ENCODE peak calls at places on chromosomes 5 and 9, in four cellular contexts. One of them, this sample, is unnamed.

GRCh38 chr5:16918891-16919671 is 17.0 kb downstream of the MYO10 start:
- DNase-seq in PC-9: no peak
- DNase-seq in omental fat pad: no peak
- DNase-seq in Calu3: no peak
- DNase-seq in this sample: no peak

GRCh38 chr5:176405656-176406435 is 10.5 kb downstream of the CLTB start:
- DNase-seq in PC-9: no peak
- DNase-seq in Calu3: no peak
- DNase-seq in omental fat pad: no peak
- DNase-seq in this sample: no peak

GRCh38 chr9:77402286-77402685 is 225.0 kb downstream of the VPS13A start:
- DNase-seq in omental fat pad: no peak
- DNase-seq in Calu3: no peak
- DNase-seq in PC-9: no peak
- DNase-seq in this sample: no peak

GRCh38 chr5:149254506-149254905 is 17.2 kb upstream of the AFAP1L1 start:
- DNase-seq in omental fat pad: no peak
- DNase-seq in PC-9: no peak
- DNase-seq in Calu3: no peak
- DNase-seq in this sample: no peak

GRCh38 chr5:56910123-56910951 is 941 bp downstream of the SETD9 start:
- DNase-seq in omental fat pad: no peak
- DNase-seq in PC-9: no peak
- DNase-seq in Calu3: peak
- DNase-seq in this sample: no peak

GRCh38 chr5:122077451-122078115 is 476 bp downstream of the LOX start:
- DNase-seq in Calu3: peak
- DNase-seq in omental fat pad: no peak
- DNase-seq in PC-9: peak
- DNase-seq in this sample: no peak

GRCh38 chr9:68780735-68781134 is 75.7 kb downstream of the PIP5K1B start:
- DNase-seq in Calu3: no peak
- DNase-seq in omental fat pad: no peak
- DNase-seq in PC-9: no peak
- DNase-seq in this sample: no peak

GRCh38 chr5:37206733-37207132 is 42.4 kb downstream of the CPLANE1 start:
- DNase-seq in omental fat pad: no peak
- DNase-seq in Calu3: no peak
- DNase-seq in PC-9: no peak
- DNase-seq in this sample: no peak

GRCh38 chr5:163104496-163104895 is 332.9 kb upstream of the CCNG1 start:
- DNase-seq in omental fat pad: no peak
- DNase-seq in PC-9: no peak
- DNase-seq in Calu3: no peak
- DNase-seq in this sample: no peak

GRCh38 chr9:131728961-131729360 is 10.9 kb downstream of the RAPGEF1 start:
- DNase-seq in omental fat pad: no peak
- DNase-seq in Calu3: no peak
- DNase-seq in PC-9: no peak
- DNase-seq in this sample: peak

GRCh38 chr5:171309526-171310333 is 682 bp downstream of the TLX3 start:
- DNase-seq in PC-9: no peak
- DNase-seq in Calu3: peak
- DNase-seq in omental fat pad: no peak
- DNase-seq in this sample: no peak

GRCh38 chr9:12695474-12695873 is 2.3 kb downstream of the TYRP1 start:
- DNase-seq in PC-9: no peak
- DNase-seq in omental fat pad: no peak
- DNase-seq in Calu3: no peak
- DNase-seq in this sample: no peak

GRCh38 chr5:121634946-121635345 is 216.7 kb upstream of the FTMT start:
- DNase-seq in Calu3: no peak
- DNase-seq in omental fat pad: no peak
- DNase-seq in PC-9: no peak
- DNase-seq in this sample: no peak

GRCh38 chr9:127135056-127135745 is 12.8 kb upstream of the ANGPTL2 start:
- DNase-seq in PC-9: no peak
- DNase-seq in Calu3: no peak
- DNase-seq in omental fat pad: no peak
- DNase-seq in this sample: no peak

GRCh38 chr9:89419978-89420394 is 77.9 kb downstream of the SEMA4D start:
- DNase-seq in PC-9: no peak
- DNase-seq in omental fat pad: no peak
- DNase-seq in Calu3: no peak
- DNase-seq in this sample: no peak

GRCh38 chr5:74328221-74328630 is 312.3 kb downstream of the ENC1 start:
- DNase-seq in PC-9: no peak
- DNase-seq in omental fat pad: no peak
- DNase-seq in Calu3: no peak
- DNase-seq in this sample: no peak

GRCh38 chr9:76203373-76203772 is 190.9 kb downstream of the RFK start:
- DNase-seq in Calu3: peak
- DNase-seq in omental fat pad: no peak
- DNase-seq in PC-9: peak
- DNase-seq in this sample: no peak

GRCh38 chr5:122999947-123000563 is 36.5 kb downstream of the PPIC start:
- DNase-seq in PC-9: no peak
- DNase-seq in Calu3: peak
- DNase-seq in omental fat pad: no peak
- DNase-seq in this sample: peak

GRCh38 chr5:18465833-18466681 is 831.8 kb downstream of the TAF11L14 start:
- DNase-seq in PC-9: peak
- DNase-seq in Calu3: peak
- DNase-seq in omental fat pad: peak
- DNase-seq in this sample: no peak

GRCh38 chr5:62284946-62285891 is 20.8 kb upstream of the KIF2A start:
- DNase-seq in Calu3: no peak
- DNase-seq in PC-9: no peak
- DNase-seq in omental fat pad: no peak
- DNase-seq in this sample: no peak

GRCh38 chr5:122295138-122295537 is 16.9 kb upstream of the SNCAIP start:
- DNase-seq in Calu3: no peak
- DNase-seq in omental fat pad: no peak
- DNase-seq in PC-9: no peak
- DNase-seq in this sample: no peak

GRCh38 chr5:99025298-99026045 is 96.7 kb upstream of the CHD1 start:
- DNase-seq in omental fat pad: no peak
- DNase-seq in PC-9: no peak
- DNase-seq in Calu3: peak
- DNase-seq in this sample: no peak

GRCh38 chr9:128409998-128410397 is 10.7 kb upstream of the CERCAM start:
- DNase-seq in omental fat pad: no peak
- DNase-seq in PC-9: peak
- DNase-seq in Calu3: no peak
- DNase-seq in this sample: no peak

GRCh38 chr9:16867571-16868311 is 2.7 kb downstream of the BNC2 start:
- DNase-seq in Calu3: no peak
- DNase-seq in omental fat pad: no peak
- DNase-seq in PC-9: peak
- DNase-seq in this sample: no peak

GRCh38 chr5:168404366-168404765 is 81.9 kb upstream of the RARS1 start:
- DNase-seq in PC-9: no peak
- DNase-seq in omental fat pad: no peak
- DNase-seq in Calu3: no peak
- DNase-seq in this sample: no peak

GRCh38 chr5:27020965-27021364 is 17.4 kb downstream of the CDH9 start:
- DNase-seq in omental fat pad: no peak
- DNase-seq in PC-9: no peak
- DNase-seq in Calu3: no peak
- DNase-seq in this sample: no peak
- TF ChIP-seq CTCF in omental fat pad: no peak
- TF ChIP-seq CTCF in PC-9: peak
- TF ChIP-seq CTCF in Calu3: no peak
- TF ChIP-seq CTCF in this sample: no peak

GRCh38 chr5:120298981-120299380 is 165.1 kb upstream of the PRR16 start:
- DNase-seq in PC-9: no peak
- DNase-seq in Calu3: no peak
- DNase-seq in omental fat pad: no peak
- DNase-seq in this sample: no peak

GRCh38 chr5:120297621-120298020 is 166.5 kb upstream of the PRR16 start:
- DNase-seq in omental fat pad: no peak
- DNase-seq in PC-9: no peak
- DNase-seq in Calu3: no peak
- DNase-seq in this sample: no peak

GRCh38 chr5:120293796-120294195 is 170.3 kb upstream of the PRR16 start:
- DNase-seq in Calu3: no peak
- DNase-seq in omental fat pad: no peak
- DNase-seq in PC-9: no peak
- DNase-seq in this sample: no peak
- TF ChIP-seq CTCF in Calu3: no peak
- TF ChIP-seq CTCF in omental fat pad: no peak
- TF ChIP-seq CTCF in PC-9: no peak
- TF ChIP-seq CTCF in this sample: no peak

DNA sequence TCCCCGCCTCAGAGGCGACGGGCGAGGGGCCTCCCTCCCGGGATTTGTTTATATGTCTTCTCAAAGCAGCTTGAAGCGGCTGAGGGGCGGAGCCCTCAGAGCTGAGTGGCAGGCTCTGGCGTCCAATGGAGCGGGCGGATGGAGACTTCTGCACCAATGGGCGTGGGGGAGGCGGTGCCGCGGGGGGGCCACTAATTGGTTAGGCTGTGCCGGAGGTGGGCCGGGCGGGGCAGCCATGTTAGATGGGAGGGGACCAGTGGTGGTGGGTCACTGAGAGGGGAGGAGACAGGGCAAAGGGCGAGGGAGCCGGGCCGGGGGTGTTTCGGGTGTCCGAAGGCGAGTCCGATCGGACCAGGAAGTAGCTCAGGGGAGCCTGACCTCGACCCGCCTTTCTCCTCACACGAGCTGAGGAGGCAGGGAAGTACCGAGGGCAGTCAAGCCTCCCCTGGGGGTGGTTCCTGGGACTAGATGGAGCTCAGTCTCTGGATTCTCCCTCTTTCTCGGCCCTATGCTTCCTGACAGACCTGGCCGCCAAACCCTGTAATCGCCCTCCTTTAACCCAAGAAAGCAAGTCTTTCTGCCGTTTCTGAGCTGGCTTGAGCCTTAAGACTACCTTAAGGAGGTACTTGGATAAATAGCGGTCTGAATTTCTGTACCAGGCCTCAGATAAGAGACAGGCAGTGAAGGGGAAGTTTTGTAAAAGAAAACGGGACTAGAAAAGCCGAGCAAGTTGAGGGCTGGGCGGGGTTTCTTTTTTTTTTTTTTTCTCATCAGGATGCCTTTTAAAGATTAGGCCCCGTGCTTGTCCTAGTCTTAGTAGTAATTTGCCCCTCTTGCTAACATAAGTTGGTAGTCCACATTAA is 1.1 kb downstream of the CREBRF start:
- DNase-seq in Calu3: peak
- DNase-seq in PC-9: peak
- DNase-seq in omental fat pad: peak
- DNase-seq in this sample: peak
- TF ChIP-seq CTCF in Calu3: no peak
- TF ChIP-seq CTCF in PC-9: no peak
- TF ChIP-seq CTCF in omental fat pad: no peak
- TF ChIP-seq CTCF in this sample: no peak

DNA sequence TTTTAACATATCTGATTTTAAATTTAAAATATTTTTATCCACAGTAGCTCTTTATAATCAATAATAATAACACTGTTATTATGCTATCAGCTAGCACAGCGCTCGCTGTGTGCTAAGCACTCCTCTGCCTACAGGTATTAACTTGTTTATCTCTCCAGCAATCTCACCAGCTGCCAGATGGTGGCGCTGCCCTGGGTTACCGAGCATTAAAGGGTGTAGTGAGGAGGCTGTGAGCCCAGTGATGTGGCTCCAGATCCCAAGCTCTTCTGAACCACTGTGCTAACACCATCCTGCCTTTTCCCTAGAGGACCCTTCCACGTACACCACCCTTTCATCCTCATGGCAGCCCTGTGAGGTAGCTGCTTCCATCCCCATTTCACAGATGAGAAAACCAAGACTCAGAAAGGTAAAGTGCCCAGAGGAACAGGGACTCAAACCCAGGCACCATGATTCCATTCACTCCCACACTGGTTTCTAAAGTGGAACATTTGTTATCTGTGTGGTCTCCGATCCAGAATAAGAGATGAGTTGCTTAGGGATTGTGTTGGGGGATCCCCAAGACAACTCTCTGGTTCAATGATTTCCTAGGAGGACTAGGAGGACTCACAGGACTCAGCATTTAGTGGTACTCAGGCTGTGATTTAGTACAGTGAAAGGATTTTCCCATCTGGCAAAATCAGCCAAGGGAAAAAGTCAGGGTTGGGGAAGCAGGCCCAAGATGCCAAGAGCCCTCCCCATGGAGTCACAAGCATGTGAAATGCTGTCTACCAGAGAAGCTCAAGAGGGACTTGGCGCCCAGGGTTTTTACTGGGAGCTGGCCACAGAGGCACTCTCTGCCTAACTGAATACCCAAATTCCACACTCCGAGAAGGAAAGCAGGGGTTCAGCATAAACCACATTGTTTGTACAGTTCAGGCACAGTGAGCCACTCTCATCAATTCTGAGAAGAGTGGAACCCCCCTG is 7.0 kb downstream of the IGFBPL1 start:
- DNase-seq in Calu3: peak
- DNase-seq in PC-9: no peak
- DNase-seq in omental fat pad: no peak
- DNase-seq in this sample: no peak
- TF ChIP-seq CTCF in Calu3: no peak
- TF ChIP-seq CTCF in PC-9: peak
- TF ChIP-seq CTCF in omental fat pad: no peak
- TF ChIP-seq CTCF in this sample: no peak

DNA sequence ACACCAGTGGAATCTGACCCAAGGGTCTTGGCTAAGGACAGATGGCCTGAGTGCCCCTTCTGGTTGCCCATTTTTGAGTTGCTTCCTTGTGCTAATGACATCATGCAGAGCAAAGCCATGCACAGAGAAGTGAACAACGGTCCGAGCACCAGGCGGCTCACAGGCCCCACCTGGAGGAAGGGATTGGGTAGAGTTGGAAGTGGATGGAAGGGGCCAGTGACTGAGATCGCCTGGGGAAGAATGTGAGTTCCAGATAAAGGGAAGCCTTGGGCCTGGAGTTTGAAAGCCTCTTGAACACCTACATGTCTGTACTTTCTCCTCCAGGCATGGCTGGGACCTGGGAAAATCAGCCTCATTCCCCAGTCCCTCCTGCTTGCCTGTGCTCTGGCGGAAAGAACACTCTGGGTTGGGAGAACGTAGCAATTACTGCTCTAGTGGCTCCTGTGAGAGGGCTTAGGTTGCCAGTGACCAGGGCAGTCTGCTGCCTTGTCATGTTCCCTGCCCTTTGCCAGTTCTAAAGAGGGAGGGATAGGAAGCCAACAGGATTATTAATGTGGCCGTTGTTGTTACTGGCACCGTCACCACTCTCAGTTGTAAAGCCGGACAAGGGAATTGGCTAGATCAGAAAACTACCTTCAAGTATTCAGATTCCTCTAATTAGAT is 62.5 kb upstream of the PTPN3 start:
- DNase-seq in PC-9: no peak
- DNase-seq in omental fat pad: no peak
- DNase-seq in Calu3: no peak
- DNase-seq in this sample: no peak
- TF ChIP-seq CTCF in PC-9: no peak
- TF ChIP-seq CTCF in omental fat pad: no peak
- TF ChIP-seq CTCF in Calu3: no peak
- TF ChIP-seq CTCF in this sample: no peak

This sample was measured in activated B cell treated with CpG ODN at 0.5 μM for 24 hours.